ENCODE peak calls at places on chromosomes 2 and 18, in seven cellular contexts. One of them, this sample, is unnamed.

GRCh38 chr2:55498582-55498981 is 20.9 kb upstream of the CFAP36 start:
- DNase-seq in endothelial cell: no peak
- DNase-seq in GM10248: no peak
- DNase-seq in epithelial cell of proximal tubule: no peak
- DNase-seq in GM19239: no peak
- DNase-seq in CD4-positive, CD25-positive, alpha-beta regulatory T cell: no peak
- DNase-seq in aorta: no peak
- DNase-seq in this sample: no peak

GRCh38 chr2:693606-694005 is 16.4 kb upstream of the TMEM18 start:
- DNase-seq in epithelial cell of proximal tubule: no peak
- DNase-seq in CD4-positive, CD25-positive, alpha-beta regulatory T cell: no peak
- DNase-seq in aorta: no peak
- DNase-seq in GM19239: no peak
- DNase-seq in endothelial cell: no peak
- DNase-seq in GM10248: no peak
- DNase-seq in this sample: no peak

GRCh38 chr2:74374509-74375205 is 5.5 kb downstream of the DCTN1 start:
- DNase-seq in aorta: peak
- DNase-seq in CD4-positive, CD25-positive, alpha-beta regulatory T cell: no peak
- DNase-seq in epithelial cell of proximal tubule: no peak
- DNase-seq in GM19239: no peak
- DNase-seq in endothelial cell: peak
- DNase-seq in GM10248: no peak
- DNase-seq in this sample: peak

GRCh38 chr18:74303936-74304335 is 11.7 kb upstream of the C18orf63 start:
- DNase-seq in endothelial cell: no peak
- DNase-seq in aorta: no peak
- DNase-seq in epithelial cell of proximal tubule: no peak
- DNase-seq in CD4-positive, CD25-positive, alpha-beta regulatory T cell: no peak
- DNase-seq in GM10248: no peak
- DNase-seq in GM19239: no peak
- DNase-seq in this sample: no peak

GRCh38 chr2:239889641-239890055 is 135.5 kb downstream of the NDUFA10 start:
- DNase-seq in GM19239: no peak
- DNase-seq in aorta: peak
- DNase-seq in CD4-positive, CD25-positive, alpha-beta regulatory T cell: no peak
- DNase-seq in epithelial cell of proximal tubule: no peak
- DNase-seq in endothelial cell: no peak
- DNase-seq in GM10248: no peak
- DNase-seq in this sample: no peak

GRCh38 chr2:33442528-33443069 is 33.9 kb upstream of the RASGRP3 start:
- DNase-seq in aorta: no peak
- DNase-seq in GM10248: no peak
- DNase-seq in CD4-positive, CD25-positive, alpha-beta regulatory T cell: no peak
- DNase-seq in epithelial cell of proximal tubule: no peak
- DNase-seq in GM19239: no peak
- DNase-seq in endothelial cell: no peak
- DNase-seq in this sample: no peak

GRCh38 chr2:8003462-8004075 is 678.3 kb upstream of the ID2 start:
- DNase-seq in aorta: peak
- DNase-seq in GM19239: no peak
- DNase-seq in endothelial cell: no peak
- DNase-seq in epithelial cell of proximal tubule: no peak
- DNase-seq in CD4-positive, CD25-positive, alpha-beta regulatory T cell: no peak
- DNase-seq in GM10248: no peak
- DNase-seq in this sample: no peak

GRCh38 chr18:55228191-55228590 is 268.9 kb upstream of the CCDC68 start:
- DNase-seq in epithelial cell of proximal tubule: no peak
- DNase-seq in GM19239: no peak
- DNase-seq in GM10248: no peak
- DNase-seq in aorta: no peak
- DNase-seq in endothelial cell: no peak
- DNase-seq in CD4-positive, CD25-positive, alpha-beta regulatory T cell: no peak
- DNase-seq in this sample: no peak

GRCh38 chr2:146561996-146562395 is 1282.8 kb upstream of the ACVR2A start:
- DNase-seq in epithelial cell of proximal tubule: no peak
- DNase-seq in endothelial cell: no peak
- DNase-seq in aorta: no peak
- DNase-seq in CD4-positive, CD25-positive, alpha-beta regulatory T cell: no peak
- DNase-seq in GM19239: no peak
- DNase-seq in GM10248: no peak
- DNase-seq in this sample: no peak

GRCh38 chr2:12416600-12416999 is 300.1 kb upstream of the TRIB2 start:
- DNase-seq in CD4-positive, CD25-positive, alpha-beta regulatory T cell: peak
- DNase-seq in GM19239: no peak
- DNase-seq in endothelial cell: peak
- DNase-seq in epithelial cell of proximal tubule: no peak
- DNase-seq in GM10248: no peak
- DNase-seq in aorta: peak
- DNase-seq in this sample: no peak

GRCh38 chr2:220277445-220277960 is 650.1 kb downstream of the SLC4A3 start:
- DNase-seq in CD4-positive, CD25-positive, alpha-beta regulatory T cell: no peak
- DNase-seq in aorta: peak
- DNase-seq in endothelial cell: no peak
- DNase-seq in GM19239: no peak
- DNase-seq in epithelial cell of proximal tubule: peak
- DNase-seq in GM10248: no peak
- DNase-seq in this sample: no peak

GRCh38 chr2:219509780-219510511 is 4.3 kb upstream of the ASIC4 start:
- DNase-seq in epithelial cell of proximal tubule: no peak
- DNase-seq in CD4-positive, CD25-positive, alpha-beta regulatory T cell: peak
- DNase-seq in endothelial cell: peak
- DNase-seq in aorta: peak
- DNase-seq in GM19239: peak
- DNase-seq in GM10248: peak
- DNase-seq in this sample: no peak

GRCh38 chr2:6957910-6958615 is 40.9 kb downstream of the RNF144A start:
- DNase-seq in CD4-positive, CD25-positive, alpha-beta regulatory T cell: no peak
- DNase-seq in GM10248: no peak
- DNase-seq in epithelial cell of proximal tubule: no peak
- DNase-seq in GM19239: no peak
- DNase-seq in aorta: no peak
- DNase-seq in endothelial cell: no peak
- DNase-seq in this sample: no peak

GRCh38 chr2:68915345-68915841 is 37.3 kb downstream of the GKN2 start:
- DNase-seq in endothelial cell: no peak
- DNase-seq in aorta: no peak
- DNase-seq in CD4-positive, CD25-positive, alpha-beta regulatory T cell: no peak
- DNase-seq in epithelial cell of proximal tubule: no peak
- DNase-seq in GM10248: no peak
- DNase-seq in GM19239: no peak
- DNase-seq in this sample: no peak

GRCh38 chr2:207501797-207502196 is 28.0 kb upstream of the CREB1 start:
- DNase-seq in epithelial cell of proximal tubule: no peak
- DNase-seq in CD4-positive, CD25-positive, alpha-beta regulatory T cell: no peak
- DNase-seq in aorta: no peak
- DNase-seq in endothelial cell: no peak
- DNase-seq in GM19239: no peak
- DNase-seq in GM10248: no peak
- DNase-seq in this sample: no peak

GRCh38 chr2:231370749-231371429 is 24.6 kb upstream of the B3GNT7 start:
- DNase-seq in epithelial cell of proximal tubule: no peak
- DNase-seq in CD4-positive, CD25-positive, alpha-beta regulatory T cell: no peak
- DNase-seq in GM10248: no peak
- DNase-seq in aorta: peak
- DNase-seq in endothelial cell: no peak
- DNase-seq in GM19239: no peak
- DNase-seq in this sample: no peak

GRCh38 chr2:197097578-197098366 is 171.3 kb upstream of the PGAP1 start:
- DNase-seq in CD4-positive, CD25-positive, alpha-beta regulatory T cell: no peak
- DNase-seq in GM19239: no peak
- DNase-seq in aorta: no peak
- DNase-seq in epithelial cell of proximal tubule: no peak
- DNase-seq in endothelial cell: no peak
- DNase-seq in GM10248: no peak
- DNase-seq in this sample: no peak

GRCh38 chr18:9008709-9009635 is 93.5 kb upstream of the NDUFV2 start:
- DNase-seq in CD4-positive, CD25-positive, alpha-beta regulatory T cell: no peak
- DNase-seq in epithelial cell of proximal tubule: no peak
- DNase-seq in GM19239: no peak
- DNase-seq in endothelial cell: no peak
- DNase-seq in aorta: no peak
- DNase-seq in GM10248: no peak
- DNase-seq in this sample: no peak

GRCh38 chr18:9417081-9417841 is 58.1 kb upstream of the RALBP1 start:
- DNase-seq in GM10248: no peak
- DNase-seq in epithelial cell of proximal tubule: peak
- DNase-seq in aorta: no peak
- DNase-seq in CD4-positive, CD25-positive, alpha-beta regulatory T cell: no peak
- DNase-seq in endothelial cell: no peak
- DNase-seq in GM19239: no peak
- DNase-seq in this sample: no peak

GRCh38 chr2:229980440-229981184 is 58.3 kb downstream of the FBXO36 start:
- DNase-seq in CD4-positive, CD25-positive, alpha-beta regulatory T cell: no peak
- DNase-seq in GM19239: no peak
- DNase-seq in aorta: peak
- DNase-seq in GM10248: peak
- DNase-seq in epithelial cell of proximal tubule: no peak
- DNase-seq in endothelial cell: peak
- DNase-seq in this sample: no peak

GRCh38 chr18:55384551-55385275 is 203.3 kb downstream of the TCF4 start:
- DNase-seq in CD4-positive, CD25-positive, alpha-beta regulatory T cell: no peak
- DNase-seq in GM10248: peak
- DNase-seq in GM19239: peak
- DNase-seq in aorta: no peak
- DNase-seq in endothelial cell: peak
- DNase-seq in epithelial cell of proximal tubule: no peak
- DNase-seq in this sample: peak

GRCh38 chr2:47519147-47519537 is 116.2 kb downstream of the MSH2 start:
- DNase-seq in GM19239: no peak
- DNase-seq in endothelial cell: no peak
- DNase-seq in epithelial cell of proximal tubule: no peak
- DNase-seq in GM10248: no peak
- DNase-seq in CD4-positive, CD25-positive, alpha-beta regulatory T cell: no peak
- DNase-seq in aorta: no peak
- DNase-seq in this sample: no peak

GRCh38 chr2:36397728-36398413 is 42.3 kb downstream of the CRIM1 start:
- DNase-seq in GM19239: no peak
- DNase-seq in endothelial cell: no peak
- DNase-seq in aorta: no peak
- DNase-seq in epithelial cell of proximal tubule: no peak
- DNase-seq in CD4-positive, CD25-positive, alpha-beta regulatory T cell: no peak
- DNase-seq in GM10248: no peak
- DNase-seq in this sample: no peak

GRCh38 chr2:235358981-235359471 is 134.8 kb upstream of the AGAP1 start:
- DNase-seq in GM10248: no peak
- DNase-seq in endothelial cell: no peak
- DNase-seq in CD4-positive, CD25-positive, alpha-beta regulatory T cell: no peak
- DNase-seq in epithelial cell of proximal tubule: no peak
- DNase-seq in aorta: no peak
- DNase-seq in GM19239: no peak
- DNase-seq in this sample: no peak

GRCh38 chr2:188345439-188345838 is 53.8 kb downstream of the GULP1 start:
- DNase-seq in endothelial cell: no peak
- DNase-seq in epithelial cell of proximal tubule: no peak
- DNase-seq in GM10248: no peak
- DNase-seq in GM19239: no peak
- DNase-seq in aorta: no peak
- DNase-seq in CD4-positive, CD25-positive, alpha-beta regulatory T cell: no peak
- DNase-seq in this sample: no peak

GRCh38 chr2:47061989-47062678 is 93.0 kb downstream of the STPG4 start:
- DNase-seq in endothelial cell: no peak
- DNase-seq in CD4-positive, CD25-positive, alpha-beta regulatory T cell: no peak
- DNase-seq in epithelial cell of proximal tubule: no peak
- DNase-seq in GM10248: no peak
- DNase-seq in aorta: no peak
- DNase-seq in GM19239: no peak
- DNase-seq in this sample: no peak

GRCh38 chr18:68104036-68104435 is 587.5 kb upstream of the DSEL start:
- DNase-seq in CD4-positive, CD25-positive, alpha-beta regulatory T cell: no peak
- DNase-seq in GM10248: no peak
- DNase-seq in epithelial cell of proximal tubule: no peak
- DNase-seq in GM19239: no peak
- DNase-seq in endothelial cell: no peak
- DNase-seq in aorta: no peak
- DNase-seq in this sample: no peak

GRCh38 chr2:162123806-162124758 is 28.0 kb downstream of the GCG start:
- DNase-seq in CD4-positive, CD25-positive, alpha-beta regulatory T cell: peak
- DNase-seq in GM10248: peak
- DNase-seq in aorta: no peak
- DNase-seq in epithelial cell of proximal tubule: peak
- DNase-seq in endothelial cell: no peak
- DNase-seq in GM19239: no peak
- DNase-seq in this sample: peak

This sample was measured in iPS DF 6.9.